ENCODE peak calls at places on chromosomes 7 and 10, in four cellular contexts. One of them, this sample, is unnamed.

GRCh38 chr7:82255706-82256105 is 187.9 kb downstream of the CACNA2D1 start:
- DNase-seq in stomach: no peak
- DNase-seq in psoas muscle: no peak
- DNase-seq in brain microvascular endothelial cell: no peak
- DNase-seq in this sample: no peak

GRCh38 chr10:25390733-25391132 is 215.9 kb downstream of the GPR158 start:
- DNase-seq in stomach: no peak
- DNase-seq in psoas muscle: no peak
- DNase-seq in brain microvascular endothelial cell: no peak
- DNase-seq in this sample: no peak

GRCh38 chr10:47456096-47456485 is 27.8 kb downstream of the ANXA8 start:
- DNase-seq in stomach: no peak
- DNase-seq in psoas muscle: no peak
- DNase-seq in brain microvascular endothelial cell: no peak
- DNase-seq in this sample: no peak

GRCh38 chr10:87817291-87817872 is 644 bp downstream of the ATAD1 start:
- DNase-seq in stomach: no peak
- DNase-seq in psoas muscle: no peak
- DNase-seq in brain microvascular endothelial cell: peak
- DNase-seq in this sample: no peak

GRCh38 chr10:21510218-21511070 is 15.0 kb downstream of the SKIDA1 start:
- DNase-seq in stomach: no peak
- DNase-seq in psoas muscle: no peak
- DNase-seq in brain microvascular endothelial cell: no peak
- DNase-seq in this sample: no peak

GRCh38 chr7:5452937-5453540 is 29.4 kb upstream of the TNRC18 start:
- DNase-seq in stomach: no peak
- DNase-seq in psoas muscle: no peak
- DNase-seq in brain microvascular endothelial cell: peak
- DNase-seq in this sample: no peak

GRCh38 chr10:1736180-1736971 is 949 bp downstream of the ADARB2 start:
- DNase-seq in stomach: no peak
- DNase-seq in psoas muscle: no peak
- DNase-seq in brain microvascular endothelial cell: no peak
- DNase-seq in this sample: no peak

GRCh38 chr10:103765981-103766380 is 89.4 kb downstream of the SH3PXD2A start:
- DNase-seq in stomach: peak
- DNase-seq in psoas muscle: no peak
- DNase-seq in brain microvascular endothelial cell: no peak
- DNase-seq in this sample: no peak

GRCh38 chr10:78269061-78269460 is 235.4 kb downstream of the RPS24 start:
- DNase-seq in stomach: no peak
- DNase-seq in psoas muscle: peak
- DNase-seq in brain microvascular endothelial cell: no peak
- DNase-seq in this sample: no peak

GRCh38 chr10:4663162-4663992 is 162.6 kb upstream of the AKR1E2 start:
- DNase-seq in stomach: peak
- DNase-seq in psoas muscle: peak
- DNase-seq in brain microvascular endothelial cell: peak
- DNase-seq in this sample: peak

GRCh38 chr7:26117142-26117807 is 34.7 kb upstream of the NFE2L3 start:
- DNase-seq in stomach: no peak
- DNase-seq in psoas muscle: no peak
- DNase-seq in brain microvascular endothelial cell: no peak
- DNase-seq in this sample: no peak

GRCh38 chr7:70779321-70779720 is 352.6 kb upstream of the GALNT17 start:
- DNase-seq in stomach: no peak
- DNase-seq in psoas muscle: no peak
- DNase-seq in brain microvascular endothelial cell: no peak
- DNase-seq in this sample: no peak

GRCh38 chr10:129476431-129476830 is 9.4 kb downstream of the MGMT start:
- DNase-seq in stomach: no peak
- DNase-seq in psoas muscle: no peak
- DNase-seq in brain microvascular endothelial cell: no peak
- DNase-seq in this sample: no peak

GRCh38 chr7:102104245-102104644 is 182.4 kb upstream of the SH2B2 start:
- DNase-seq in stomach: no peak
- DNase-seq in psoas muscle: no peak
- DNase-seq in brain microvascular endothelial cell: no peak
- DNase-seq in this sample: no peak

GRCh38 chr7:46745700-46746090 is 824.6 kb upstream of the IGFBP3 start:
- DNase-seq in stomach: no peak
- DNase-seq in psoas muscle: no peak
- DNase-seq in brain microvascular endothelial cell: no peak
- DNase-seq in this sample: no peak
- TF ChIP-seq CTCF in stomach: no peak
- TF ChIP-seq CTCF in psoas muscle: no peak
- TF ChIP-seq CTCF in brain microvascular endothelial cell: peak
- TF ChIP-seq CTCF in this sample: no peak

GRCh38 chr7:50211306-50212015 is 93.1 kb upstream of the IKZF1 start:
- DNase-seq in stomach: no peak
- DNase-seq in psoas muscle: no peak
- DNase-seq in brain microvascular endothelial cell: no peak
- DNase-seq in this sample: no peak

GRCh38 chr7:50213622-50214017 is 90.9 kb upstream of the IKZF1 start:
- DNase-seq in stomach: no peak
- DNase-seq in psoas muscle: no peak
- DNase-seq in brain microvascular endothelial cell: no peak
- DNase-seq in this sample: no peak

GRCh38 chr7:50214141-50214670 is 90.3 kb upstream of the IKZF1 start:
- DNase-seq in stomach: no peak
- DNase-seq in psoas muscle: no peak
- DNase-seq in brain microvascular endothelial cell: no peak
- DNase-seq in this sample: no peak

GRCh38 chr7:50212016-50212325 is 92.5 kb upstream of the IKZF1 start:
- DNase-seq in stomach: no peak
- DNase-seq in psoas muscle: no peak
- DNase-seq in brain microvascular endothelial cell: no peak
- DNase-seq in this sample: no peak

GRCh38 chr7:50212666-50213621 is 91.6 kb upstream of the IKZF1 start:
- DNase-seq in stomach: no peak
- DNase-seq in psoas muscle: no peak
- DNase-seq in brain microvascular endothelial cell: no peak
- DNase-seq in this sample: no peak
- H3K27ac ChIP-seq in stomach: no peak
- H3K27ac ChIP-seq in psoas muscle: no peak
- H3K27ac ChIP-seq in brain microvascular endothelial cell: no peak
- H3K27ac ChIP-seq in this sample: no peak

GRCh38 chr7:90312745-90313144 is 8.4 kb downstream of the FAM237B start:
- DNase-seq in stomach: no peak
- DNase-seq in psoas muscle: no peak
- DNase-seq in brain microvascular endothelial cell: no peak
- DNase-seq in this sample: no peak
- TF ChIP-seq CTCF in stomach: no peak
- TF ChIP-seq CTCF in psoas muscle: no peak
- TF ChIP-seq CTCF in brain microvascular endothelial cell: peak
- TF ChIP-seq CTCF in this sample: peak

DNA sequence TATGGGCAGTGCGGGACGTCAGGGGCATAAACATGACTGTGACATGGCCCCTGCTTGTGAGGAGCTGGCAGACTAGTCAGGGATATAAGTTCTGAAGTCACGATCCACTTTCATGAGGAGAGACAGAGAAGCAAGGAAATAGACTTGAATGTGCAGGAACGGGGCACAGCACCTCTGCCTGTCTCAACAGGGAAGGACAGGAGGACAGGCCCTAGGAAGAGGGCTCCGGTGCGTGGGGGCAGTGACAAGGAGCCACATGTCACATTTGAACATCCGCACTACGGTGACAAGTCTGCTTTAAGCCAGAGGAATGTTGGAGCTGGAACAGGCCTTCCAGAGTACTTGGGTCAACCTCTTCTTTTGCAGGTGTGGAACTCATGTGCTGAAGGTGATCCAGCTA is 19.8 kb upstream of the SAR1A start:
- DNase-seq in stomach: no peak
- DNase-seq in psoas muscle: no peak
- DNase-seq in brain microvascular endothelial cell: no peak
- DNase-seq in this sample: no peak
- H3K27ac ChIP-seq in stomach: peak
- H3K27ac ChIP-seq in psoas muscle: no peak
- H3K27ac ChIP-seq in brain microvascular endothelial cell: no peak
- H3K27ac ChIP-seq in this sample: peak

GRCh38 chr7:47937711-47938573 is 10.3 kb downstream of the PKD1L1 start:
- DNase-seq in stomach: no peak
- DNase-seq in psoas muscle: no peak
- DNase-seq in brain microvascular endothelial cell: no peak
- DNase-seq in this sample: no peak
- TF ChIP-seq CTCF in stomach: no peak
- TF ChIP-seq CTCF in psoas muscle: no peak
- TF ChIP-seq CTCF in brain microvascular endothelial cell: no peak
- TF ChIP-seq CTCF in this sample: no peak

GRCh38 chr10:26451903-26452302 is 13.8 kb downstream of the APBB1IP start:
- DNase-seq in stomach: no peak
- DNase-seq in psoas muscle: no peak
- DNase-seq in brain microvascular endothelial cell: no peak
- DNase-seq in this sample: no peak
- H3K27ac ChIP-seq in stomach: no peak
- H3K27ac ChIP-seq in psoas muscle: no peak
- H3K27ac ChIP-seq in brain microvascular endothelial cell: no peak
- H3K27ac ChIP-seq in this sample: no peak

GRCh38 chr7:45580053-45580872 is 6.1 kb downstream of the ADCY1 start:
- DNase-seq in stomach: peak
- DNase-seq in psoas muscle: no peak
- DNase-seq in brain microvascular endothelial cell: no peak
- DNase-seq in this sample: no peak
- TF ChIP-seq CTCF in stomach: no peak
- TF ChIP-seq CTCF in psoas muscle: no peak
- TF ChIP-seq CTCF in brain microvascular endothelial cell: peak
- TF ChIP-seq CTCF in this sample: no peak

GRCh38 chr7:21089653-21090052 is 303.0 kb upstream of the SP8 start:
- DNase-seq in stomach: no peak
- DNase-seq in psoas muscle: no peak
- DNase-seq in brain microvascular endothelial cell: no peak
- DNase-seq in this sample: no peak

DNA sequence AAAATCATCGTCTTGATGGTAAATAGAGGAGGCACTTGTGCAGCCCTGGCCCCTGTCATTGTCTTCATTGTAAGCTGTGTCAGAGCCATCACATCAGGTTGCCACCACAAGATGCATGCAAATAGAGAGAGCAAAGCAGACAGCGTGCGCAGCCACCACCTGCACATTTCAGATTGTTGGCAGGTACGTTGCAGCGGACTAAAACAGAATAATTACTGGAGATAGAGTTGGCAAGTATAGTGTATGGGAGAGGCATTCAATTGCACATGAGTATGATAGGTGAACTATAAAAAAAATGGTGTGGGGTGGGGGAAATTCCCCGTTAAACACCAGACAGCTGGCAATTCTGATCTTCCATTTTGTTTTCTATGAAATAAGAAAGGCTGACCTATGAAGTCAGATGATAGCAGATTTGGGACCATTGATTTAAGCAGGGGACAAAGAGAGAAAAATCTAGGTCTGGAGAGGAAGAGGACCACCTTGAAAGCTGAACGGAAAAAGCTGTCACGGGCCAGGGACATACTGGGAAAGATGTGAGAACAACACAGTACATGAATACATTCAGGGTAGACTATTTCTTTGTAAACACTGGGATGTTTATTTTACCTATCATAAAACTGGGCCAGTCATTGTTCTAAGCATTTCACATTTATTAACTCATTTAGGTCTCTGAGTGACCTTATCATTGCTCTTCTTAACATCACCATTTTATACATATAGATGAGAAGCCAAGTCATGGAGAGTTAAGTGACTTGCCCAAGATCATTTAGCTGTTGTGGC is 306.4 kb upstream of the SP8 start:
- DNase-seq in stomach: no peak
- DNase-seq in psoas muscle: no peak
- DNase-seq in brain microvascular endothelial cell: no peak
- DNase-seq in this sample: no peak
- H3K27ac ChIP-seq in stomach: no peak
- H3K27ac ChIP-seq in psoas muscle: no peak
- H3K27ac ChIP-seq in brain microvascular endothelial cell: no peak
- H3K27ac ChIP-seq in this sample: no peak

GRCh38 chr7:2138146-2138765 is 94.5 kb downstream of the MAD1L1 start:
- DNase-seq in stomach: no peak
- DNase-seq in psoas muscle: no peak
- DNase-seq in brain microvascular endothelial cell: no peak
- DNase-seq in this sample: no peak

GRCh38 chr7:2141656-2142055 is 91.1 kb downstream of the MAD1L1 start:
- DNase-seq in stomach: no peak
- DNase-seq in psoas muscle: no peak
- DNase-seq in brain microvascular endothelial cell: no peak
- DNase-seq in this sample: no peak

GRCh38 chr7:2140216-2140870 is 92.4 kb downstream of the MAD1L1 start:
- DNase-seq in stomach: no peak
- DNase-seq in psoas muscle: no peak
- DNase-seq in brain microvascular endothelial cell: no peak
- DNase-seq in this sample: no peak

GRCh38 chr7:2141011-2141410 is 91.7 kb downstream of the MAD1L1 start:
- DNase-seq in stomach: no peak
- DNase-seq in psoas muscle: no peak
- DNase-seq in brain microvascular endothelial cell: no peak
- DNase-seq in this sample: no peak

DNA sequence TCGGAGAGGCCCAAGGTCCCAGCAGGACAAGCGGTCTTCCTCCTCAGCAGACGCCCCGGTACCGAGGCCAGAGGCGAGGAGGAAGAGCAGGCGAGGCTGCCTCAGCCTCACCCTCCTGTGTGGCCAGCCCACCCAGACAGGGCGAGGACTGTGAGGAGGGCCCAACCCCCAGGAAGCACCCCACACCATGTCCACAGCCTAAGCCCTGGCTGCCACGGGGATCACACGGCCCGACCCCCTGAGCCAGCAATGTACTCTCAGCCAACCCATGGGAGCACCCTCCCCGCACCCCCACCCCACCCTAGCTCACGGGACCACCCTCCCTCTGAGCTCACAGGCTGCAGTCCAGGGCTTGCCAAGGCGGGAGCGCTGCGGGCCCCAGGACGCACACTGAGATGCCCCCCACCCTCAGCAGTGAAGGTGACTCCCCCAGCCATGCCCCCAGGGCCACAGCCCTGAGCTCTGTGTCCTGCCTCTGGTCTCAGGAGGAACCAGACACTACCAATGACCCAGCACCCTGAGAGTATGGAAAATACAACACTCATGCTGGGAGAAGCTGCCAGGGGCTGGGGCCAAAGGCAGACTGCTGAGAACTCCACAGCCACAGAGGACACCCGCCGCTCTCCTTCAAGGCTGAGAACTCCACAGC is 93.6 kb downstream of the MAD1L1 start:
- DNase-seq in stomach: no peak
- DNase-seq in psoas muscle: no peak
- DNase-seq in brain microvascular endothelial cell: no peak
- DNase-seq in this sample: no peak
- TF ChIP-seq CTCF in stomach: no peak
- TF ChIP-seq CTCF in psoas muscle: no peak
- TF ChIP-seq CTCF in brain microvascular endothelial cell: no peak
- TF ChIP-seq CTCF in this sample: no peak

GRCh38 chr7:138458576-138459234 is 1.4 kb upstream of the TRIM24 start:
- DNase-seq in stomach: no peak
- DNase-seq in psoas muscle: no peak
- DNase-seq in brain microvascular endothelial cell: no peak
- DNase-seq in this sample: no peak

GRCh38 chr7:138459300-138460175 is 521 bp upstream of the TRIM24 start:
- DNase-seq in stomach: peak
- DNase-seq in psoas muscle: no peak
- DNase-seq in brain microvascular endothelial cell: peak
- DNase-seq in this sample: no peak

GRCh38 chr7:138465046-138465445 is 5.0 kb downstream of the TRIM24 start:
- DNase-seq in stomach: no peak
- DNase-seq in psoas muscle: no peak
- DNase-seq in brain microvascular endothelial cell: no peak
- DNase-seq in this sample: no peak

GRCh38 chr7:138460176-138460648 is at the start of gene TRIM24:
- DNase-seq in stomach: no peak
- DNase-seq in psoas muscle: peak
- DNase-seq in brain microvascular endothelial cell: no peak
- DNase-seq in this sample: peak

GRCh38 chr7:138460649-138461607 is 869 bp downstream of the TRIM24 start:
- DNase-seq in stomach: peak
- DNase-seq in psoas muscle: peak
- DNase-seq in brain microvascular endothelial cell: peak
- DNase-seq in this sample: peak
- H3K27ac ChIP-seq in stomach: peak
- H3K27ac ChIP-seq in psoas muscle: peak
- H3K27ac ChIP-seq in brain microvascular endothelial cell: peak
- H3K27ac ChIP-seq in this sample: peak